ENCODE peak calls at places on chromosomes 11 and 22, in nine cellular contexts. One of them, this sample, is unnamed.

GRCh38 chr11:57979532-57980079 is 44.1 kb upstream of the OR9Q1 start:
- DNase-seq in heart left ventricle: no peak
- DNase-seq in fibroblast of lung: no peak
- DNase-seq in heart right ventricle: no peak
- DNase-seq in pancreas: no peak
- DNase-seq in kidney: no peak
- DNase-seq in mucosa of descending colon: no peak
- DNase-seq in MM.1S: no peak
- DNase-seq in CD8-positive, alpha-beta T cell: no peak
- DNase-seq in this sample: no peak

GRCh38 chr11:134452849-134453177 is 40.8 kb upstream of the B3GAT1 start:
- DNase-seq in kidney: no peak
- DNase-seq in mucosa of descending colon: no peak
- DNase-seq in heart right ventricle: no peak
- DNase-seq in fibroblast of lung: no peak
- DNase-seq in pancreas: no peak
- DNase-seq in MM.1S: no peak
- DNase-seq in CD8-positive, alpha-beta T cell: no peak
- DNase-seq in heart left ventricle: no peak
- DNase-seq in this sample: no peak

GRCh38 chr22:36352775-36353507 is 34.8 kb downstream of the MYH9 start:
- DNase-seq in heart right ventricle: peak; percentile 69
- DNase-seq in kidney: no peak
- DNase-seq in CD8-positive, alpha-beta T cell: peak; percentile 81
- DNase-seq in heart left ventricle: no peak
- DNase-seq in fibroblast of lung: peak; percentile 93
- DNase-seq in mucosa of descending colon: peak; percentile 17
- DNase-seq in MM.1S: no peak
- DNase-seq in pancreas: peak; percentile 92
- DNase-seq in this sample: peak; percentile 55

GRCh38 chr11:1302461-1303073 is 6.9 kb downstream of the TOLLIP start:
- DNase-seq in mucosa of descending colon: no peak
- DNase-seq in heart left ventricle: no peak
- DNase-seq in pancreas: peak; percentile 60
- DNase-seq in heart right ventricle: no peak
- DNase-seq in CD8-positive, alpha-beta T cell: no peak
- DNase-seq in fibroblast of lung: no peak
- DNase-seq in kidney: peak; percentile 70
- DNase-seq in MM.1S: no peak
- DNase-seq in this sample: no peak

GRCh38 chr11:21485011-21485410 is 707.9 kb upstream of the ANO5 start:
- DNase-seq in heart right ventricle: no peak
- DNase-seq in pancreas: no peak
- DNase-seq in fibroblast of lung: no peak
- DNase-seq in MM.1S: no peak
- DNase-seq in kidney: no peak
- DNase-seq in mucosa of descending colon: no peak
- DNase-seq in heart left ventricle: no peak
- DNase-seq in CD8-positive, alpha-beta T cell: no peak
- DNase-seq in this sample: no peak

GRCh38 chr22:35914665-35915476 is 113.8 kb downstream of the RBFOX2 start:
- DNase-seq in pancreas: peak; percentile 77
- DNase-seq in MM.1S: peak; percentile 40
- DNase-seq in kidney: no peak
- DNase-seq in fibroblast of lung: peak; percentile 92
- DNase-seq in heart right ventricle: no peak
- DNase-seq in mucosa of descending colon: no peak
- DNase-seq in CD8-positive, alpha-beta T cell: no peak
- DNase-seq in heart left ventricle: no peak
- DNase-seq in this sample: no peak

GRCh38 chr22:30426395-30427353 is 1.1 kb downstream of the MTFP1 start:
- DNase-seq in heart left ventricle: peak; percentile 84
- DNase-seq in CD8-positive, alpha-beta T cell: peak; percentile 92
- DNase-seq in heart right ventricle: peak; percentile 75
- DNase-seq in mucosa of descending colon: peak; percentile 91
- DNase-seq in MM.1S: peak; percentile 85
- DNase-seq in fibroblast of lung: peak; percentile 73
- DNase-seq in pancreas: peak; percentile 83
- DNase-seq in kidney: peak; percentile 92
- DNase-seq in this sample: peak; percentile 93

GRCh38 chr11:83918471-83918870 is 632.3 kb upstream of the CCDC90B start:
- DNase-seq in CD8-positive, alpha-beta T cell: no peak
- DNase-seq in heart left ventricle: peak; percentile 47
- DNase-seq in fibroblast of lung: no peak
- DNase-seq in kidney: peak; percentile 27
- DNase-seq in heart right ventricle: peak; percentile 21
- DNase-seq in mucosa of descending colon: no peak
- DNase-seq in MM.1S: no peak
- DNase-seq in pancreas: no peak
- DNase-seq in this sample: no peak

GRCh38 chr11:77142091-77142975 is 14.3 kb downstream of the MYO7A start:
- DNase-seq in mucosa of descending colon: peak; percentile 29
- DNase-seq in fibroblast of lung: no peak
- DNase-seq in heart left ventricle: peak; percentile 30
- DNase-seq in kidney: peak; percentile 59
- DNase-seq in CD8-positive, alpha-beta T cell: no peak
- DNase-seq in MM.1S: no peak
- DNase-seq in pancreas: no peak
- DNase-seq in heart right ventricle: peak; percentile 2
- DNase-seq in this sample: peak; percentile 35

GRCh38 chr11:119368121-119369034 is 13.1 kb downstream of the USP2 start:
- DNase-seq in pancreas: peak; percentile 82
- DNase-seq in MM.1S: no peak
- DNase-seq in heart right ventricle: peak; percentile 83
- DNase-seq in CD8-positive, alpha-beta T cell: no peak
- DNase-seq in kidney: peak; percentile 93
- DNase-seq in heart left ventricle: peak; percentile 87
- DNase-seq in mucosa of descending colon: peak; percentile 92
- DNase-seq in fibroblast of lung: peak; percentile 59
- DNase-seq in this sample: no peak

GRCh38 chr11:77377734-77378133 is 76.2 kb upstream of the GDPD4 start:
- DNase-seq in fibroblast of lung: no peak
- DNase-seq in MM.1S: no peak
- DNase-seq in heart left ventricle: no peak
- DNase-seq in CD8-positive, alpha-beta T cell: no peak
- DNase-seq in kidney: no peak
- DNase-seq in mucosa of descending colon: no peak
- DNase-seq in pancreas: no peak
- DNase-seq in heart right ventricle: no peak
- DNase-seq in this sample: no peak

GRCh38 chr11:116946414-116946813 is 109.0 kb upstream of the APOA1 start:
- DNase-seq in kidney: no peak
- DNase-seq in MM.1S: no peak
- DNase-seq in CD8-positive, alpha-beta T cell: no peak
- DNase-seq in fibroblast of lung: no peak
- DNase-seq in heart right ventricle: no peak
- DNase-seq in mucosa of descending colon: no peak
- DNase-seq in heart left ventricle: no peak
- DNase-seq in pancreas: no peak
- DNase-seq in this sample: no peak

GRCh38 chr22:19641254-19641982 is 72.9 kb upstream of the SEPTIN5 start:
- DNase-seq in heart left ventricle: no peak
- DNase-seq in mucosa of descending colon: no peak
- DNase-seq in pancreas: peak; percentile 39
- DNase-seq in fibroblast of lung: no peak
- DNase-seq in heart right ventricle: no peak
- DNase-seq in MM.1S: peak; percentile 14
- DNase-seq in kidney: no peak
- DNase-seq in CD8-positive, alpha-beta T cell: no peak
- DNase-seq in this sample: no peak

GRCh38 chr11:120184946-120185677 is 25.7 kb upstream of the OAF start:
- DNase-seq in pancreas: peak; percentile 91
- DNase-seq in heart left ventricle: peak; percentile 83
- DNase-seq in kidney: peak; percentile 87
- DNase-seq in heart right ventricle: peak; percentile 71
- DNase-seq in fibroblast of lung: peak; percentile 50
- DNase-seq in MM.1S: no peak
- DNase-seq in mucosa of descending colon: peak; percentile 83
- DNase-seq in CD8-positive, alpha-beta T cell: no peak
- DNase-seq in this sample: no peak

GRCh38 chr22:27507066-27507715 is 294.4 kb downstream of the MN1 start:
- DNase-seq in mucosa of descending colon: no peak
- DNase-seq in heart right ventricle: no peak
- DNase-seq in pancreas: no peak
- DNase-seq in heart left ventricle: no peak
- DNase-seq in fibroblast of lung: peak; percentile 8
- DNase-seq in CD8-positive, alpha-beta T cell: no peak
- DNase-seq in MM.1S: no peak
- DNase-seq in kidney: peak; percentile 23
- DNase-seq in this sample: no peak

GRCh38 chr22:40055143-40055926 is 60.6 kb downstream of the FAM83F start:
- DNase-seq in fibroblast of lung: no peak
- DNase-seq in heart right ventricle: no peak
- DNase-seq in CD8-positive, alpha-beta T cell: no peak
- DNase-seq in kidney: no peak
- DNase-seq in MM.1S: peak; percentile 60
- DNase-seq in mucosa of descending colon: no peak
- DNase-seq in heart left ventricle: no peak
- DNase-seq in pancreas: no peak
- DNase-seq in this sample: no peak

GRCh38 chr22:40051322-40051721 is 56.6 kb downstream of the FAM83F start:
- DNase-seq in fibroblast of lung: no peak
- DNase-seq in pancreas: no peak
- DNase-seq in CD8-positive, alpha-beta T cell: no peak
- DNase-seq in kidney: no peak
- DNase-seq in mucosa of descending colon: no peak
- DNase-seq in heart left ventricle: no peak
- DNase-seq in MM.1S: peak; percentile 48
- DNase-seq in heart right ventricle: no peak
- DNase-seq in this sample: no peak

GRCh38 chr22:40053460-40053859 is 58.7 kb downstream of the FAM83F start:
- DNase-seq in heart right ventricle: no peak
- DNase-seq in fibroblast of lung: no peak
- DNase-seq in CD8-positive, alpha-beta T cell: no peak
- DNase-seq in kidney: no peak
- DNase-seq in MM.1S: no peak
- DNase-seq in pancreas: no peak
- DNase-seq in mucosa of descending colon: no peak
- DNase-seq in heart left ventricle: no peak
- DNase-seq in this sample: no peak

GRCh38 chr22:40056163-40056958 is 61.6 kb downstream of the FAM83F start:
- DNase-seq in mucosa of descending colon: no peak
- DNase-seq in MM.1S: no peak
- DNase-seq in kidney: no peak
- DNase-seq in pancreas: no peak
- DNase-seq in fibroblast of lung: no peak
- DNase-seq in heart left ventricle: no peak
- DNase-seq in CD8-positive, alpha-beta T cell: no peak
- DNase-seq in heart right ventricle: no peak
- DNase-seq in this sample: no peak

GRCh38 chr22:40054486-40054885 is 59.7 kb downstream of the FAM83F start:
- DNase-seq in pancreas: no peak
- DNase-seq in fibroblast of lung: no peak
- DNase-seq in heart left ventricle: no peak
- DNase-seq in heart right ventricle: no peak
- DNase-seq in mucosa of descending colon: no peak
- DNase-seq in CD8-positive, alpha-beta T cell: no peak
- DNase-seq in MM.1S: no peak
- DNase-seq in kidney: no peak
- DNase-seq in this sample: no peak
- H3K4me1 ChIP-seq in pancreas: peaks cover 15% of the 10 kb centered on the region
- H3K4me1 ChIP-seq in fibroblast of lung: no peaks in the 10 kb centered on the region
- H3K4me1 ChIP-seq in heart left ventricle: peaks cover 14% of the 10 kb centered on the region
- H3K4me1 ChIP-seq in heart right ventricle: peaks cover 53% of the 10 kb centered on the region
- H3K4me1 ChIP-seq in mucosa of descending colon: peaks cover 11% of the 10 kb centered on the region
- H3K4me1 ChIP-seq in CD8-positive, alpha-beta T cell: peaks cover 87% of the 10 kb centered on the region
- H3K4me1 ChIP-seq in MM.1S: peaks cover 29% of the 10 kb centered on the region
- H3K4me1 ChIP-seq in kidney: peaks cover 14% of the 10 kb centered on the region
- H3K4me1 ChIP-seq in this sample: peaks cover 45% of the 10 kb centered on the region

DNA sequence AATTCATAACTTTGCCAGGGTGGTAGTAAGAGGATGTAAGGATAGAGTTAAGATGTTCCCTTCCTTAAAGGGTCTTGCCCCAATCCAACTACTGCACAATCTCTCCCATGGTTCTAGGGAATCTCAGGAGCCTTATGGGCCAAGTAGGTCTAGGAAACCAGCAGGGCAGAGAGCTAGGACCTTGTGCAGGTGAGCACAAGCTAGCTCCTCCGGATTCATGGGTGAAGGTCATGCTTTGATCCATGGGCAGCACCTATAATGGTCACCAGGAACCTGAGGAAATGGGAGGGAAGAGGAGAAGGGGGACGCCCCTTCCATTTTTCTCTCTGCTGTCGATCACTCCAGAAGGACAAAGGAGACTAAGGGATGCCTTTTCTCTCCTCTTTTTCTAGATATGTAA is 16.8 kb downstream of the KCNJ11 start:
- DNase-seq in heart right ventricle: no peak
- DNase-seq in CD8-positive, alpha-beta T cell: no peak
- DNase-seq in MM.1S: no peak
- DNase-seq in mucosa of descending colon: no peak
- DNase-seq in kidney: no peak
- DNase-seq in heart left ventricle: no peak
- DNase-seq in fibroblast of lung: peak; percentile 67
- DNase-seq in pancreas: no peak
- DNase-seq in this sample: no peak
- H3K9me3 ChIP-seq in heart right ventricle: peaks cover 18% of the 10 kb centered on the region
- H3K9me3 ChIP-seq in CD8-positive, alpha-beta T cell: peaks cover 20% of the 10 kb centered on the region
- H3K9me3 ChIP-seq in MM.1S: no peaks in the 10 kb centered on the region
- H3K9me3 ChIP-seq in mucosa of descending colon: peaks cover 61% of the 10 kb centered on the region
- H3K9me3 ChIP-seq in kidney: peaks cover 25% of the 10 kb centered on the region
- H3K9me3 ChIP-seq in heart left ventricle: peaks cover 39% of the 10 kb centered on the region
- H3K9me3 ChIP-seq in fibroblast of lung: peaks cover 9% of the 10 kb centered on the region
- H3K9me3 ChIP-seq in pancreas: no peaks in the 10 kb centered on the region
- H3K9me3 ChIP-seq in this sample: peaks cover 53% of the 10 kb centered on the region

DNA sequence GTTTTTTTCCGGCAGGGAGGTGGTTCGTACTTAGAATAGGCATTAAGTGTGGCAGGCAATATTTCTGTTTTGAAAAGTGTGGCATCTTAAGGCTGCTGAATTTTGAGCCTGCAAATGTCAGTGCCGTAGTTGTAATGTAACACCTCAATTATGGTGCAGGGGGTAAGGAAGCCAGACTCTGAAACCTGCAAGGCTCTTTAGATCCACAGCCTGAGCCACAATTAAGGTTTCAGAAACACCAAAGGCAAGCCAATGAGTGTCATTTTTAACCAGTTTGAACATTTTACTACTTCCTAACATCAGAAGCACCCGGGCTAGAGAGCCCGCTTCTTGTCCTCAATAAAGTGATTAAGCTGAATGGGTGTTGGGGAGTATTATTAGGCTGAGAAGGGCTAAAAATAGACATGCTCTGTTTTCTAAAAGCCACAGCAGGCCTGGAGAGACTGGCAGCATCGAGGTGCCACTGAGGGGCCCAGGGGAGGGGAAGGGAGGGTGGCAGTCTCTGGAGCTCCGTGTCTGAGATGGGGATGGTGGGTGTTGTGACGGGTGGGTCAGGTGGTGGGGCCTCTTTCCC is 113.4 kb downstream of the ZBTB16 start:
- DNase-seq in pancreas: no peak
- DNase-seq in MM.1S: peak; percentile 73
- DNase-seq in heart left ventricle: no peak
- DNase-seq in heart right ventricle: peak; percentile 63
- DNase-seq in mucosa of descending colon: no peak
- DNase-seq in kidney: no peak
- DNase-seq in CD8-positive, alpha-beta T cell: no peak
- DNase-seq in fibroblast of lung: no peak
- DNase-seq in this sample: no peak
- H3K4me1 ChIP-seq in pancreas: peaks cover 85% of the 10 kb centered on the region
- H3K4me1 ChIP-seq in MM.1S: peaks cover 41% of the 10 kb centered on the region
- H3K4me1 ChIP-seq in heart left ventricle: peaks cover 87% of the 10 kb centered on the region
- H3K4me1 ChIP-seq in heart right ventricle: peaks cover 99% of the 10 kb centered on the region
- H3K4me1 ChIP-seq in mucosa of descending colon: peaks cover 87% of the 10 kb centered on the region
- H3K4me1 ChIP-seq in kidney: peaks cover 86% of the 10 kb centered on the region
- H3K4me1 ChIP-seq in CD8-positive, alpha-beta T cell: peaks cover 73% of the 10 kb centered on the region
- H3K4me1 ChIP-seq in fibroblast of lung: no peaks in the 10 kb centered on the region
- H3K4me1 ChIP-seq in this sample: peaks cover 99% of the 10 kb centered on the region

GRCh38 chr11:3359092-3359824 is 19.7 kb downstream of the ZNF195 start:
- DNase-seq in fibroblast of lung: peak; percentile 12
- DNase-seq in CD8-positive, alpha-beta T cell: no peak
- DNase-seq in pancreas: no peak
- DNase-seq in heart left ventricle: no peak
- DNase-seq in MM.1S: no peak
- DNase-seq in heart right ventricle: no peak
- DNase-seq in kidney: no peak
- DNase-seq in mucosa of descending colon: no peak
- DNase-seq in this sample: no peak
- H3K9me3 ChIP-seq in fibroblast of lung: peaks cover 8% of the 10 kb centered on the region
- H3K9me3 ChIP-seq in CD8-positive, alpha-beta T cell: peaks cover 74% of the 10 kb centered on the region
- H3K9me3 ChIP-seq in pancreas: peaks cover 4% of the 10 kb centered on the region
- H3K9me3 ChIP-seq in heart left ventricle: peaks cover 62% of the 10 kb centered on the region
- H3K9me3 ChIP-seq in MM.1S: peaks cover 15% of the 10 kb centered on the region
- H3K9me3 ChIP-seq in heart right ventricle: peaks cover 30% of the 10 kb centered on the region
- H3K9me3 ChIP-seq in kidney: peaks cover 17% of the 10 kb centered on the region
- H3K9me3 ChIP-seq in mucosa of descending colon: peaks cover 84% of the 10 kb centered on the region
- H3K9me3 ChIP-seq in this sample: peaks cover 85% of the 10 kb centered on the region

This sample was measured in lower lobe of right lung.